ENCODE peak calls at places on chromosomes 4 and X, in seven cellular contexts. S is left lung; T is activated CD4-positive, alpha-beta T cell treated with anti-CD3 and anti-CD28 coated beads, Interleukin-2, amount 10 ng/mL, durations not matched to agents 7 days and 5 days; Q is NCI-H1105; C is esophagus squamous epithelium; J is OCI-LY7; B is stimulated activated CD4-positive, alpha-beta T cell treated with anti-CD3 and anti-CD28 coated beads, Interleukin-12 subunit alpha, Interleukin-12 subunit beta, amount 100 ng/mL, for 4 hours. G is an unnamed sample.

GRCh38 chr4:132982151-132982550 is 166.9 kb upstream of the PCDH10 start:
- DNase-seq in S (no peak), T (no peak), Q (no peak), C (no peak), J (no peak), B (no peak), G (no peak)

GRCh38 chr4:19130836-19131235 is 1109.3 kb upstream of the LCORL start:
- DNase-seq in S (no peak), T (no peak), Q (no peak), C (no peak), J (no peak), B (no peak), G (no peak)

GRCh38 chrX:11010476-11010875 is 100.7 kb upstream of the HCCS start:
- DNase-seq in S (no peak), T (no peak), Q (no peak), C (no peak), J (no peak), B (no peak), G (no peak)

GRCh38 chr4:20464381-20464780 is 212.7 kb downstream of the SLIT2 start:
- DNase-seq in S (no peak), T (no peak), Q (no peak), C (no peak), J (no peak), B (no peak), G (no peak)

GRCh38 chr4:183906736-183907651 is 1.9 kb downstream of the STOX2 start:
- DNase-seq in S (no peak), T (no peak), Q (no peak), C (no peak), J (no peak), B (no peak), G (peak; percentile 29)

GRCh38 chr4:7773401-7774187 is 166.1 kb downstream of the AFAP1 start:
- DNase-seq in S (no peak), T (no peak), Q (no peak), C (no peak), J (no peak), B (no peak), G (no peak)

GRCh38 chr4:102268355-102268754 is 76.9 kb downstream of the SLC39A8 start:
- DNase-seq in S (no peak), T (no peak), Q (no peak), C (no peak), J (no peak), B (no peak), G (no peak)

GRCh38 chr4:137923494-137923893 is 318.7 kb downstream of the SLC7A11 start:
- DNase-seq in S (no peak), T (no peak), Q (no peak), C (no peak), J (peak; percentile 4), B (no peak), G (no peak)

GRCh38 chr4:67220848-67221247 is 324.5 kb downstream of the CENPC start:
- DNase-seq in S (no peak), T (no peak), Q (no peak), C (no peak), J (no peak), B (no peak), G (no peak)

GRCh38 chr4:10584042-10584441 is 100.5 kb downstream of the CLNK start:
- DNase-seq in S (peak; percentile 36), T (no peak), Q (no peak), C (no peak), J (no peak), B (no peak), G (no peak)

GRCh38 chrX:26889574-26889973 is 573.6 kb downstream of the PPP4R3C start:
- DNase-seq in S (no peak), T (no peak), Q (no peak), C (no peak), J (no peak), B (no peak), G (no peak)

GRCh38 chrX:148659481-148659880 is 159.1 kb downstream of the AFF2 start:
- DNase-seq in S (no peak), T (no peak), Q (no peak), C (no peak), J (no peak), B (no peak), G (no peak)